ENCODE peak calls at places on chromosome 13, in nine cellular contexts. H, T, M, A, Q, X, P, U and E are unnamed samples.

GRCh38 chr13:64457976-64458375 is 2772.2 kb downstream of the PCDH9 start:
- DNase-seq in U (no peak), H (no peak), M (no peak), A (no peak), X (no peak), Q (no peak), P (no peak), T (no peak), E (no peak)

GRCh38 chr13:41700790-41701310 is 243.5 kb downstream of the RGCC start:
- DNase-seq in T (no peak), M (no peak), A (peak), U (peak), H (no peak), Q (no peak), X (no peak), P (no peak), E (no peak)

GRCh38 chr13:43153436-43154082 is 130.2 kb downstream of the DNAJC15 start:
- DNase-seq in U (peak), X (no peak), H (no peak), M (peak), Q (no peak), A (no peak), T (no peak), P (no peak), E (no peak)

GRCh38 chr13:50531917-50532899 is 311.3 kb downstream of the DLEU7 start:
- DNase-seq in H (no peak), U (no peak), P (no peak), Q (no peak), M (no peak), T (no peak), X (no peak), A (no peak), E (no peak)

GRCh38 chr13:27034678-27035111 is 136.9 kb downstream of the USP12 start:
- DNase-seq in Q (peak), U (no peak), A (no peak), P (no peak), H (no peak), X (peak), T (no peak), M (no peak), E (no peak)

GRCh38 chr13:94236876-94237275 is 242.6 kb downstream of the DCT start:
- DNase-seq in H (no peak), T (no peak), Q (no peak), M (no peak), A (no peak), X (no peak), P (no peak), U (no peak), E (no peak)

GRCh38 chr13:100825551-100825950 is 151.0 kb upstream of the TMTC4 start:
- DNase-seq in Q (no peak), X (no peak), P (no peak), A (no peak), M (no peak), U (no peak), H (no peak), T (no peak), E (no peak)

GRCh38 chr13:25347156-25347555 is 24.6 kb upstream of the ATP8A2 start:
- DNase-seq in A (no peak), U (no peak), H (no peak), X (no peak), M (no peak), Q (no peak), T (no peak), P (no peak), E (no peak)

GRCh38 chr13:102402292-102402691 is 444 bp upstream of the FGF14 start:
- DNase-seq in A (peak), T (no peak), H (no peak), Q (peak), U (no peak), X (peak), P (no peak), M (no peak), E (no peak)

GRCh38 chr13:41648314-41648935 is 191.1 kb downstream of the RGCC start:
- DNase-seq in P (no peak), X (no peak), U (peak), Q (no peak), A (no peak), H (no peak), M (no peak), T (no peak), E (no peak)

GRCh38 chr13:27820524-27821482 is 28.5 kb downstream of the GSX1 start:
- DNase-seq in U (no peak), A (no peak), Q (peak), H (no peak), T (no peak), P (no peak), M (no peak), X (peak), E (no peak)

GRCh38 chr13:41494202-41494601 is 36.9 kb downstream of the RGCC start:
- DNase-seq in T (no peak), X (no peak), P (no peak), A (no peak), M (no peak), U (no peak), Q (no peak), H (no peak), E (no peak)

GRCh38 chr13:113393572-113394503 is 29.9 kb upstream of the GRTP1 start:
- DNase-seq in X (peak), A (peak), Q (peak), M (peak), T (peak), P (peak), H (peak), U (peak), E (peak)

GRCh38 chr13:109949395-109949794 is 163.0 kb upstream of the IRS2 start:
- DNase-seq in T (no peak), H (no peak), M (no peak), X (no peak), Q (no peak), P (no peak), U (no peak), A (no peak), E (no peak)

GRCh38 chr13:95182570-95183285 is 118.5 kb downstream of the ABCC4 start:
- DNase-seq in U (no peak), Q (no peak), A (no peak), H (no peak), X (no peak), M (no peak), T (no peak), P (no peak), E (no peak)

GRCh38 chr13:106714271-106714670 is 146.3 kb upstream of the ARGLU1 start:
- DNase-seq in A (no peak), U (no peak), X (no peak), M (no peak), P (no peak), H (no peak), Q (no peak), T (no peak), E (no peak)

GRCh38 chr13:27919934-27920676 is at the start of gene PDX1:
- DNase-seq in P (no peak), X (peak), U (no peak), H (no peak), Q (peak), M (no peak), T (peak), A (peak), E (peak)

GRCh38 chr13:35953537-35954206 is 177.5 kb downstream of the DCLK1 start:
- DNase-seq in X (peak), Q (peak), U (peak), H (peak), A (peak), M (no peak), P (no peak), T (peak), E (peak)

GRCh38 chr13:77239312-77239711 is 87.6 kb downstream of the MYCBP2 start:
- DNase-seq in X (no peak), U (no peak), M (no peak), Q (no peak), T (no peak), A (no peak), H (no peak), P (no peak), E (no peak)

GRCh38 chr13:80962855-80963254 is 621.9 kb upstream of the SPRY2 start:
- DNase-seq in A (no peak), M (no peak), T (no peak), H (no peak), X (no peak), P (no peak), U (no peak), Q (no peak), E (no peak)

GRCh38 chr13:19075418-19075817 is 106.2 kb downstream of the TUBA3C start:
- DNase-seq in P (no peak), A (no peak), H (no peak), X (no peak), M (no peak), T (no peak), Q (no peak), U (no peak), E (no peak)

GRCh38 chr13:102198418-102199322 is 203.2 kb downstream of the FGF14 start:
- DNase-seq in H (no peak), P (no peak), M (no peak), T (no peak), A (no peak), U (peak), Q (no peak), X (no peak), E (no peak)

GRCh38 chr13:21583496-21583895 is 20.5 kb downstream of the MICU2 start:
- DNase-seq in X (peak), A (no peak), P (no peak), U (no peak), H (no peak), M (no peak), Q (no peak), T (no peak), E (no peak)

GRCh38 chr13:92602560-92602959 is 624.0 kb upstream of the GPC6 start:
- DNase-seq in A (no peak), Q (no peak), U (no peak), H (no peak), X (no peak), T (no peak), M (no peak), P (no peak), E (no peak)

GRCh38 chr13:111664060-111664459 is 343.6 kb downstream of the TEX29 start:
- DNase-seq in H (no peak), T (no peak), U (no peak), P (no peak), X (no peak), Q (peak), A (no peak), M (no peak), E (no peak)

GRCh38 chr13:45749026-45749759 is 47.1 kb downstream of the CBY2 start:
- DNase-seq in X (no peak), A (no peak), P (no peak), U (no peak), Q (no peak), T (no peak), H (no peak), M (no peak), E (no peak)

GRCh38 chr13:94331281-94331680 is 148.2 kb downstream of the DCT start:
- DNase-seq in T (no peak), P (no peak), M (no peak), X (no peak), Q (no peak), H (no peak), U (no peak), A (no peak), E (no peak)

GRCh38 chr13:40506592-40507446 is 159.6 kb downstream of the FOXO1 start:
- DNase-seq in X (no peak), M (no peak), U (no peak), Q (no peak), A (no peak), T (no peak), H (no peak), P (no peak), E (no peak)

GRCh38 chr13:46962286-46962941 is 65.6 kb upstream of the HTR2A start:
- DNase-seq in T (no peak), Q (no peak), H (no peak), X (no peak), A (no peak), U (peak), P (no peak), M (no peak), E (no peak)

GRCh38 chr13:79194272-79194671 is 211.8 kb downstream of the RBM26 start:
- DNase-seq in M (no peak), A (no peak), U (no peak), H (no peak), T (no peak), X (no peak), P (no peak), Q (no peak), E (no peak)

GRCh38 chr13:91153372-91153771 is 194.1 kb upstream of the MIR17HG start:
- DNase-seq in H (no peak), Q (no peak), P (no peak), A (no peak), M (no peak), U (no peak), X (no peak), T (no peak), E (no peak)

GRCh38 chr13:62931901-62932883 is 1516.5 kb upstream of the PCDH20 start:
- DNase-seq in A (no peak), H (no peak), X (no peak), U (no peak), Q (no peak), T (no peak), M (no peak), P (no peak), E (no peak)

GRCh38 chr13:23645851-23646250 is 75.6 kb downstream of the TNFRSF19 start:
- DNase-seq in X (no peak), A (no peak), M (no peak), T (no peak), H (no peak), P (no peak), U (no peak), Q (no peak), E (no peak)

GRCh38 chr13:74886496-74886895 is 595.5 kb downstream of the TBC1D4 start:
- DNase-seq in Q (no peak), P (no peak), A (no peak), H (no peak), U (no peak), T (no peak), M (no peak), X (no peak), E (no peak)

GRCh38 chr13:74889321-74889720 is 592.6 kb downstream of the TBC1D4 start:
- DNase-seq in T (no peak), X (no peak), Q (no peak), H (no peak), A (no peak), U (peak), M (no peak), P (no peak), E (no peak)

GRCh38 chr13:74883834-74884233 is 598.1 kb downstream of the TBC1D4 start:
- DNase-seq in A (no peak), H (no peak), M (no peak), X (no peak), Q (no peak), U (no peak), T (no peak), P (no peak), E (no peak)
- TF ChIP-seq CTCF in A (no peak), H (no peak), M (peak), X (no peak), Q (no peak), U (no peak), T (no peak), P (no peak), E (peak)

GRCh38 chr13:51838235-51838846 is 6.6 kb downstream of the TMEM272 start:
- DNase-seq in U (no peak), H (no peak), Q (no peak), T (no peak), M (no peak), X (no peak), P (no peak), A (no peak), E (no peak)
- TF ChIP-seq CTCF in U (no peak), H (no peak), Q (no peak), T (no peak), M (no peak), X (no peak), P (no peak), A (no peak), E (no peak)

GRCh38 chr13:52004508-52005183 is 6.6 kb downstream of the ATP7B start:
- DNase-seq in M (no peak), T (peak), Q (no peak), X (no peak), U (no peak), P (no peak), H (no peak), A (no peak), E (no peak)
- TF ChIP-seq CTCF in M (no peak), T (no peak), Q (no peak), X (no peak), U (no peak), P (no peak), H (no peak), A (no peak), E (no peak)

GRCh38 chr13:29428310-29428991 is 167.0 kb downstream of the SLC7A1 start:
- DNase-seq in A (peak), X (peak), U (peak), Q (no peak), P (no peak), T (no peak), H (no peak), M (no peak), E (no peak)
- TF ChIP-seq CTCF in A (no peak), X (no peak), U (no peak), Q (no peak), P (no peak), T (no peak), H (no peak), M (no peak), E (peak)

GRCh38 chr13:52399708-52400107 is 6.3 kb downstream of the THSD1 start:
- DNase-seq in M (no peak), Q (no peak), H (no peak), P (no peak), T (no peak), U (no peak), X (no peak), A (no peak), E (no peak)
- TF ChIP-seq CTCF in M (peak), Q (no peak), H (peak), P (no peak), T (no peak), U (no peak), X (no peak), A (no peak), E (no peak)

DNA sequence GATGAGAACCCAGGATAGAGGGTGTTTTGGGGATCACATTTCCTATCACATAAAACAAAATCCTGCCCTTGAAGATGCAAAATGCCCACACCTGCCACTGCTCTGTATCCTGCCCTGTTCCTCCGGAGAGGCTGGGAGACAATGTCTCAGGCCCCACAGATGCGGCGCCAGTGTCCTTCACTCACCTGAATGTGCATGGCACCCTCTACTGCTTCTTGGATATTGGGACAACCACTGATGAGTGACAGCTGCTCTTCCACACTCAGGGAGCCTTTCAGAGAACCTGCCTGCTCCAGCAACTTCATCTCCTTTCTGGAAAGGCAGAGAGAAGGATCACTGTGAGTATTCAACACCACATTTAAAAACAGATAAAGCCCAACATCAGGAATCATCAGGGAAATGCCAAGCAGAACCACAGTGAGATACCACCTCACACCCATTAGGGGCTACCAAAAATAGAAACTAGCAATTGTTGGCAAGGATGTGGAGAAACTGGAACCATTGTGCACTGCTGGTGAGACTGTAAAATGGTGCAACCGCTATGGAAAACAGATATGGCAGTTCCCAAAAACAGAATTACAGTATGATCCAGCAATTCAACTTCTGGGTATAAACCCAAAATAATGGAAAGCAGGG is 36.4 kb downstream of the CRYL1 start:
- DNase-seq in M (no peak), H (no peak), P (no peak), X (no peak), T (no peak), Q (peak), U (peak), A (no peak), E (no peak)
- TF ChIP-seq CTCF in M (peak), H (no peak), P (no peak), X (no peak), T (no peak), Q (no peak), U (no peak), A (peak), E (no peak)

GRCh38 chr13:98315902-98316301 is 138.8 kb upstream of the RNF113B start:
- DNase-seq in M (no peak), P (no peak), Q (no peak), H (no peak), T (no peak), X (no peak), A (no peak), U (no peak), E (no peak)

GRCh38 chr13:98313023-98313937 is 136.2 kb upstream of the RNF113B start:
- DNase-seq in P (no peak), T (peak), X (no peak), H (no peak), U (no peak), M (no peak), A (peak), Q (no peak), E (no peak)

GRCh38 chr13:98317573-98318171 is 140.6 kb upstream of the RNF113B start:
- DNase-seq in Q (no peak), X (no peak), U (no peak), T (no peak), H (no peak), A (no peak), P (no peak), M (no peak), E (no peak)

GRCh38 chr13:98313938-98314292 is 136.8 kb upstream of the RNF113B start:
- DNase-seq in H (no peak), P (no peak), A (peak), M (no peak), U (no peak), X (no peak), Q (no peak), T (no peak), E (no peak)

DNA sequence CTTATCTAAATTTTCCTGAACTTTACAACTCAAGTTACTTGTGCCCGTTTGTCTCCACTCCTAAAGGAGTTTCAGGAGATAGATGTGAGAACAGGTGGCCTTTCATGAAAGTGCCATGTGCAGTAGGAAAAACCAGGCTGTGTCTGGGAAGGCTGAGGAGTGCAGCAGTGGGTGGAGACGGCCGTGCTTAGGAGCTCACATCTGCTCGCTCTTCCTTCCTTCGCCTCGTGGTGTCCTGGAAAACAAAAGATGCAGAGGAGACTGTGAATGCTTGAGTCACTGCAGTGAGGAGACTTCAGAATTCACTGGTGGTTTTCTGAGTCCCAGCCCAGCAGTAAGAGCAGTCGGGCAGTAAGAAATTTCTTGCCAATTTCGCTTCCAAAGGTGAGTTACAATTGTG is 138.4 kb upstream of the RNF113B start:
- DNase-seq in X (no peak), Q (no peak), P (no peak), T (no peak), H (no peak), A (no peak), U (no peak), M (no peak), E (no peak)
- TF ChIP-seq CTCF in X (no peak), Q (no peak), P (no peak), T (no peak), H (no peak), A (no peak), U (no peak), M (no peak), E (no peak)